ENCODE peak calls at places on chromosomes 3 and 15, in five cellular contexts. J is AG04450, Z is lower lobe of right lung, V is body of pancreas, K is heart left ventricle. R is an unnamed sample. For H3K9me3, the result is how much of the 10 kb centered on the place peaks cover.

GRCh38 chr3:144289057-144289456 is 317.4 kb downstream of the DIPK2A start:
- DNase-seq in J (no peak), Z (no peak), V (no peak), K (no peak), R (no peak)

GRCh38 chr15:59274126-59274970 is 67.7 kb downstream of the LDHAL6B start:
- DNase-seq in J (no peak), Z (no peak), V (no peak), K (no peak), R (no peak)

GRCh38 chr15:25793354-25794050 is 69.6 kb downstream of the ATP10A start:
- DNase-seq in J (no peak), Z (no peak), V (no peak), K (no peak), R (no peak)

GRCh38 chr15:82891025-82891390 is 61.5 kb downstream of the HOMER2 start:
- DNase-seq in J (no peak), Z (no peak), V (peak), K (no peak), R (no peak)

GRCh38 chr15:39279331-39279730 is 301.5 kb upstream of the THBS1 start:
- DNase-seq in J (no peak), Z (no peak), V (no peak), K (no peak), R (no peak)

GRCh38 chr3:171867976-171868375 is 24.8 kb downstream of the TMEM212 start:
- DNase-seq in J (no peak), Z (no peak), V (no peak), K (no peak), R (no peak)

GRCh38 chr3:194287977-194288706 is 63.0 kb downstream of the CPN2 start:
- DNase-seq in J (no peak), Z (no peak), V (peak), K (no peak), R (no peak)

GRCh38 chr15:40554164-40554530 is 10.7 kb downstream of the CCDC32 start:
- DNase-seq in J (no peak), Z (no peak), V (no peak), K (no peak), R (no peak)

GRCh38 chr3:3800685-3801509 is 1.7 kb downstream of the LRRN1 start:
- DNase-seq in J (no peak), Z (peak), V (peak), K (no peak), R (peak)

GRCh38 chr15:69161878-69162213 is 1.4 kb downstream of the GLCE start:
- DNase-seq in J (no peak), Z (no peak), V (no peak), K (no peak), R (no peak)

DNA sequence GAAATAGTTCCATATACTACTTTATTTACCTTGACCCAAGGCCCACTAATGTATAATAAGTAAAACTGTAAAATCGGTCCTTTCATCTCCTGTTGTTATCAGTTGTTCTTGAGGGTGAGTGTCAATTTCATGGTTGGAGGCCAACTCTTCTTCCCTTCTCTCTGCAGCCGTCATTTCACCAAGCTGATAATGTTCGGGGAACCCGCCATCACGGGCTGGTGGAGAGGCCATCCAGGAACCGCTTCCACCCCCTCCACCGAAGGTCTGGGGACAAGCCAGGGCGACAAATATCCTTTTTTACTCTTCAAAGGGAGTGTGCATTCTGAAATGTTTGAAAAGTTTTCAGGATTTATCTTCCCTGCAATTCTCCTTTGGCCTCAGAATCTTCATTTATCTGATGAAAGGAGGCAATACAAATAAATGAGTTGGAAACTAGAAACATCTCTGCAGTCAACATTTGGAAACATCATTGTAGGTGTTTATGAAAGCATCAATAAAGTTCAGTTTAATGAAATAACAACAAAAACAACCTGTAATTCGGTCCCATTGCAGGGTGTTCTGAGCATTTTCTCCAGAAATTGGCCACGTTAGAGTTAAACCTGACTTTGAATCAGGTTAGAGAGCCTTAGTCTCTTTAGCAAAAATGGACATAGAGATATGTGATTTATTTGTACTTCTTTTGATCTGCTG is 63.9 kb downstream of the CRTC3 start:
- DNase-seq in J (no peak), Z (no peak), V (no peak), K (peak), R (no peak)
- H3K4me3 ChIP-seq in J (no peak), Z (no peak), V (no peak), K (no peak), R (no peak)

GRCh38 chr15:80996247-80996646 is 4.5 kb upstream of the TLNRD1 start:
- DNase-seq in J (no peak), Z (no peak), V (no peak), K (no peak), R (no peak)
- H3K27ac ChIP-seq in J (no peak), Z (no peak), V (no peak), K (no peak), R (no peak)

GRCh38 chr3:128922804-128923459 is 43.5 kb downstream of the ACAD9 start:
- DNase-seq in J (no peak), Z (no peak), V (no peak), K (no peak), R (peak)
- H3K9me3 ChIP-seq in J (under half), Z (under half), V (under half), K (under half), R (under half)

GRCh38 chr3:32837789-32838188 is 20.0 kb downstream of the TRIM71 start:
- DNase-seq in J (no peak), Z (no peak), V (no peak), K (no peak), R (no peak)
- H3K4me3 ChIP-seq in J (no peak), Z (no peak), V (no peak), K (no peak), R (no peak)

DNA sequence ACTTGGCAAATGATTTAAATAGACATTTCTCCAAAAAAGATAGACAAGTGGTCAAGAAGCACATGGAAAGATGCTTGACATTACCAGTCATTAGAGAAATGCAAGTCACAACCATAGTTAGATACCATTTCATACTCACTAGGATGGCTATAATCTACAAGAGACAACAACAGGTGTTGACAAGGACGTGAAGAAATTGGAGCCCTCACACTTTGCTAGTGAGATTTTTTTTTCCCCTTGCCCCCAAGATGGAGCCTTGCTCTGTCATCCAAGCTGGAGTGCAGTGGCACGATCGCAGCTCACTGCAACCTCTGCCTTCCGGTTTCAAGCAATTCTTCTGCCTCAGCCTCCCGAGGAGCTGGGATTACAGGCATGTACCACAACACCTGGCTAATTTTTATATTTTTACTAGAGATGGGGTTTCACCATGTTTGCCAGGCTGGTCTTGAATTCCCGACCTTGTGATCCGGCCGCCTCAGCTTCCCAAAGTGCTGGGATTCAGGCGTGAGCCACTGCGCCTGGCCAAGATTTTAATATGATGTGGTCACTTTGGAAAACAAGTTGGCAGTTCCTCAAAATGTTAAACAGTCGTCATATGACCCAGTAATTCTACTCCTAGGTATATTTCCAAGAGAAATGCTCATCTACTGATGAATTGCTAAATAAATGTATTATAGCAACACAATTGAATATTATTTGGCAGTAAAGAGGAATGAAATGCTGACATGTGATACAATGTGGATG is 103.3 kb downstream of the ATG7 start:
- DNase-seq in J (no peak), Z (no peak), V (no peak), K (no peak), R (no peak)
- H3K27ac ChIP-seq in J (no peak), Z (no peak), V (no peak), K (no peak), R (no peak)

R was measured in right lobe of liver.